ENCODE peak calls at places on chromosomes 12 and 14, in five cellular contexts. V, R, X, C and O are unnamed samples.

GRCh38 chr12:3185260-3185870 is 108.2 kb downstream of the TSPAN9 start:
- DNase-seq in V (no peak), R (no peak), X (no peak), C (no peak), O (no peak)

GRCh38 chr14:89212386-89213235 is 204.4 kb downstream of the FOXN3 start:
- DNase-seq in V (no peak), R (no peak), X (no peak), C (no peak), O (no peak)

GRCh38 chr14:38910092-38910491 is 192.9 kb downstream of the SEC23A start:
- DNase-seq in V (no peak), R (no peak), X (no peak), C (no peak), O (no peak)

GRCh38 chr12:122064780-122065588 is 13.6 kb upstream of the MLXIP start:
- DNase-seq in V (peak), R (peak), X (no peak), C (no peak), O (no peak)

GRCh38 chr14:94671870-94672444 is 59.8 kb downstream of the SERPINA3 start:
- DNase-seq in V (no peak), R (no peak), X (no peak), C (no peak), O (no peak)

GRCh38 chr14:86430807-86431206 is 900.9 kb downstream of the FLRT2 start:
- DNase-seq in V (no peak), R (no peak), X (no peak), C (no peak), O (no peak)

GRCh38 chr14:69346710-69347109 is 51.4 kb downstream of the ERH start:
- DNase-seq in V (no peak), R (peak), X (no peak), C (peak), O (no peak)

GRCh38 chr12:120468846-120469449 is 600 bp downstream of the SRSF9 start:
- DNase-seq in V (no peak), R (no peak), X (peak), C (peak), O (peak)

GRCh38 chr14:103108749-103109207 is 14.3 kb downstream of the EXOC3L4 start:
- DNase-seq in V (no peak), R (no peak), X (no peak), C (no peak), O (no peak)

GRCh38 chr12:95574799-95575452 is 23.6 kb upstream of the USP44 start:
- DNase-seq in V (no peak), R (peak), X (no peak), C (no peak), O (no peak)

GRCh38 chr12:19338405-19338804 is 100.9 kb upstream of the AEBP2 start:
- DNase-seq in V (no peak), R (no peak), X (no peak), C (no peak), O (no peak)

GRCh38 chr12:57515934-57516541 is 4.3 kb downstream of the DDIT3 start:
- DNase-seq in V (no peak), R (no peak), X (no peak), C (no peak), O (no peak)

GRCh38 chr14:100988411-100988900 is 84.9 kb upstream of the RTL1 start:
- DNase-seq in V (no peak), R (no peak), X (no peak), C (no peak), O (no peak)

GRCh38 chr12:111532741-111533140 is 66.4 kb downstream of the ATXN2 start:
- DNase-seq in V (no peak), R (no peak), X (no peak), C (no peak), O (no peak)

GRCh38 chr12:22626429-22626828 is 1.5 kb downstream of the ETNK1 start:
- DNase-seq in V (no peak), R (no peak), X (no peak), C (no peak), O (no peak)

GRCh38 chr14:68144051-68144681 is 324.6 kb downstream of the RAD51B start:
- DNase-seq in V (no peak), R (no peak), X (no peak), C (no peak), O (no peak)

GRCh38 chr14:69153848-69154208 is 909 bp upstream of the DCAF5 start:
- DNase-seq in V (no peak), R (no peak), X (no peak), C (no peak), O (no peak)

GRCh38 chr14:95311752-95312151 is 8.0 kb downstream of the CLMN start:
- DNase-seq in V (no peak), R (no peak), X (no peak), C (no peak), O (no peak)

GRCh38 chr14:59428581-59429012 is 36.6 kb downstream of the GPR135 start:
- DNase-seq in V (no peak), R (no peak), X (no peak), C (no peak), O (no peak)

GRCh38 chr14:89747146-89747545 is 207.4 kb downstream of the EFCAB11 start:
- DNase-seq in V (no peak), R (no peak), X (no peak), C (no peak), O (no peak)

GRCh38 chr12:99059824-99060526 is 414.9 kb downstream of the APAF1 start:
- DNase-seq in V (peak), R (no peak), X (no peak), C (no peak), O (no peak)

GRCh38 chr12:3362751-3363150 is 128.3 kb upstream of the PRMT8 start:
- DNase-seq in V (no peak), R (no peak), X (peak), C (no peak), O (no peak)

GRCh38 chr12:95805864-95806669 is 15.5 kb upstream of the NTN4 start:
- DNase-seq in V (peak), R (peak), X (no peak), C (no peak), O (no peak)

GRCh38 chr12:79691299-79692248 is 810 bp upstream of the PAWR start:
- DNase-seq in V (peak), R (peak), X (no peak), C (no peak), O (no peak)

GRCh38 chr14:68392393-68393085 is 400.3 kb downstream of the ZFP36L1 start:
- DNase-seq in V (no peak), R (no peak), X (no peak), C (peak), O (no peak)